ENCODE peak calls at places on chromosomes 5 and 9, in six cellular contexts. O is HepG2, V is ovary, K is heart left ventricle, A is body of pancreas, F is endothelial cell of umbilical vein. J is an unnamed sample. For H3K36me3, the result is how much of the 10 kb centered on the place peaks cover.

GRCh38 chr5:180090769-180091546 is 19.4 kb upstream of the RNF130 start:
- DNase-seq in A (peak), O (peak), V (no peak), K (no peak), F (peak), J (peak)

GRCh38 chr5:147750065-147750464 is 32.5 kb downstream of the JAKMIP2 start:
- DNase-seq in O (no peak), F (no peak), K (no peak), A (no peak), V (no peak), J (no peak)

GRCh38 chr5:132225165-132226032 is 2.3 kb downstream of the P4HA2 start:
- DNase-seq in V (peak), A (peak), O (no peak), K (peak), F (no peak), J (peak)

GRCh38 chr9:91775011-91775707 is 174.9 kb downstream of the ROR2 start:
- DNase-seq in A (peak), O (peak), F (peak), V (peak), K (peak), J (peak)

GRCh38 chr5:111224561-111224989 is 391 bp downstream of the CAMK4 start:
- DNase-seq in F (peak), K (no peak), A (no peak), O (no peak), V (peak), J (no peak)

GRCh38 chr5:132782101-132782500 is 5.1 kb upstream of the SEPTIN8 start:
- DNase-seq in A (no peak), F (peak), V (no peak), K (no peak), O (no peak), J (no peak)

GRCh38 chr5:143342607-143343006 is 60.9 kb downstream of the NR3C1 start:
- DNase-seq in F (no peak), K (no peak), A (no peak), V (no peak), O (no peak), J (no peak)

GRCh38 chr5:141870226-141870625 is 8.0 kb downstream of the PCDH1 start:
- DNase-seq in O (no peak), A (no peak), K (no peak), V (no peak), F (no peak), J (peak)

GRCh38 chr5:77882670-77883257 is 106.6 kb upstream of the TBCA start:
- DNase-seq in V (no peak), F (peak), K (no peak), O (no peak), A (no peak), J (no peak)

GRCh38 chr9:15543033-15543791 is 9.6 kb upstream of the CCDC171 start:
- DNase-seq in K (no peak), O (no peak), V (no peak), A (no peak), F (no peak), J (no peak)

GRCh38 chr9:95459218-95459617 is 57.6 kb downstream of the PTCH1 start:
- DNase-seq in K (no peak), F (no peak), A (no peak), O (no peak), V (no peak), J (no peak)

GRCh38 chr5:103209065-103209464 is 49.5 kb upstream of the MACIR start:
- DNase-seq in A (no peak), V (no peak), O (no peak), K (no peak), F (no peak), J (no peak)

GRCh38 chr5:119484884-119485283 is 32.6 kb downstream of the HSD17B4 start:
- DNase-seq in F (no peak), A (no peak), K (no peak), V (no peak), O (no peak), J (no peak)

GRCh38 chr5:127858116-127858784 is 155.1 kb downstream of the CCDC192 start:
- DNase-seq in V (no peak), O (no peak), F (peak), K (no peak), A (no peak), J (no peak)

GRCh38 chr9:132235894-132236661 is 74.2 kb downstream of the NTNG2 start:
- DNase-seq in K (peak), V (peak), O (peak), F (peak), A (peak), J (peak)

GRCh38 chr5:62979472-62979871 is 400.9 kb downstream of the LRRC70 start:
- DNase-seq in V (no peak), O (no peak), A (no peak), K (no peak), F (no peak), J (no peak)

GRCh38 chr9:94853887-94854286 is 127.4 kb downstream of the AOPEP start:
- DNase-seq in V (no peak), F (no peak), A (no peak), O (peak), K (no peak), J (no peak)

GRCh38 chr9:105646879-105647594 is 15.2 kb upstream of the TAL2 start:
- DNase-seq in F (no peak), K (no peak), V (no peak), A (no peak), O (no peak), J (no peak)

GRCh38 chr9:28810375-28811075 is 1237.2 kb upstream of the C9orf72 start:
- DNase-seq in O (no peak), V (no peak), K (no peak), F (no peak), A (no peak), J (no peak)

GRCh38 chr9:124399999-124400940 is 15.0 kb downstream of the PSMB7 start:
- DNase-seq in V (no peak), F (no peak), O (no peak), A (no peak), K (no peak), J (no peak)

GRCh38 chr9:116002624-116003023 is 151.0 kb upstream of the PAPPA start:
- DNase-seq in A (no peak), V (no peak), K (no peak), O (no peak), F (no peak), J (no peak)

GRCh38 chr5:68409259-68409658 is 193.7 kb downstream of the PIK3R1 start:
- DNase-seq in V (no peak), K (no peak), F (no peak), O (no peak), A (no peak), J (no peak)

GRCh38 chr9:125361837-125362531 is 100.4 kb downstream of the GAPVD1 start:
- DNase-seq in A (no peak), V (no peak), F (peak), K (no peak), O (no peak), J (no peak)

GRCh38 chr5:36392818-36393217 is 91.1 kb upstream of the RANBP3L start:
- DNase-seq in V (no peak), A (no peak), K (no peak), O (no peak), F (no peak), J (no peak)

GRCh38 chr9:4141201-4141750 is 158.6 kb downstream of the GLIS3 start:
- DNase-seq in K (no peak), V (no peak), O (no peak), A (no peak), F (no peak), J (no peak)

GRCh38 chr5:11075010-11075860 is 314.2 kb upstream of the DAP start:
- DNase-seq in F (no peak), A (no peak), V (no peak), O (no peak), K (no peak), J (no peak)

GRCh38 chr9:113589890-113590289 is 126.4 kb downstream of the RGS3 start:
- DNase-seq in O (peak), K (no peak), F (peak), V (no peak), A (no peak), J (no peak)

GRCh38 chr9:27398982-27399653 is 102.2 kb upstream of the EQTN start:
- DNase-seq in F (no peak), K (no peak), A (no peak), V (no peak), O (no peak), J (no peak)

GRCh38 chr5:43106290-43106638 is 14.4 kb upstream of the ZNF131 start:
- DNase-seq in O (no peak), A (no peak), F (no peak), V (no peak), K (no peak), J (no peak)

GRCh38 chr5:137304227-137304874 is 194.8 kb downstream of the SPOCK1 start:
- DNase-seq in F (peak), V (no peak), O (no peak), A (peak), K (peak), J (peak)

GRCh38 chr5:169298193-169298592 is 2.7 kb downstream of the SLIT3 start:
- DNase-seq in A (no peak), F (no peak), K (no peak), V (no peak), O (no peak), J (no peak)

GRCh38 chr5:111016801-111017200 is 54.7 kb upstream of the TSLP start:
- DNase-seq in F (no peak), K (no peak), A (no peak), V (no peak), O (no peak), J (no peak)

GRCh38 chr9:734831-735511 is 106.5 kb upstream of the DMRT1 start:
- DNase-seq in K (peak), A (no peak), F (peak), V (peak), O (peak), J (no peak)

GRCh38 chr5:175382171-175382570 is 61.8 kb downstream of the DRD1 start:
- DNase-seq in F (no peak), V (no peak), A (no peak), K (no peak), O (no peak), J (no peak)

GRCh38 chr9:113556877-113557593 is 93.5 kb downstream of the RGS3 start:
- DNase-seq in O (no peak), A (no peak), F (no peak), K (no peak), V (peak), J (no peak)

GRCh38 chr9:99967457-99967856 is 61.0 kb downstream of the STX17 start:
- DNase-seq in F (no peak), V (no peak), O (no peak), K (no peak), A (no peak), J (no peak)
- H3K36me3 ChIP-seq in F (under half), V (under half), O (under half), K (half or more), A (under half), J (under half)

GRCh38 chr5:72107874-72108199 is 562 bp downstream of the MAP1B start:
- DNase-seq in F (peak), O (no peak), K (peak), V (peak), A (no peak), J (peak)

GRCh38 chr5:72109625-72110024 is 2.4 kb downstream of the MAP1B start:
- DNase-seq in K (peak), V (no peak), F (no peak), O (no peak), A (no peak), J (no peak)

GRCh38 chr5:72109051-72109411 is 1.8 kb downstream of the MAP1B start:
- DNase-seq in K (no peak), V (no peak), A (no peak), F (no peak), O (no peak), J (no peak)

GRCh38 chr5:72106922-72107873 is at the start of gene MAP1B:
- DNase-seq in F (peak), V (peak), K (peak), O (peak), A (peak), J (peak)

DNA sequence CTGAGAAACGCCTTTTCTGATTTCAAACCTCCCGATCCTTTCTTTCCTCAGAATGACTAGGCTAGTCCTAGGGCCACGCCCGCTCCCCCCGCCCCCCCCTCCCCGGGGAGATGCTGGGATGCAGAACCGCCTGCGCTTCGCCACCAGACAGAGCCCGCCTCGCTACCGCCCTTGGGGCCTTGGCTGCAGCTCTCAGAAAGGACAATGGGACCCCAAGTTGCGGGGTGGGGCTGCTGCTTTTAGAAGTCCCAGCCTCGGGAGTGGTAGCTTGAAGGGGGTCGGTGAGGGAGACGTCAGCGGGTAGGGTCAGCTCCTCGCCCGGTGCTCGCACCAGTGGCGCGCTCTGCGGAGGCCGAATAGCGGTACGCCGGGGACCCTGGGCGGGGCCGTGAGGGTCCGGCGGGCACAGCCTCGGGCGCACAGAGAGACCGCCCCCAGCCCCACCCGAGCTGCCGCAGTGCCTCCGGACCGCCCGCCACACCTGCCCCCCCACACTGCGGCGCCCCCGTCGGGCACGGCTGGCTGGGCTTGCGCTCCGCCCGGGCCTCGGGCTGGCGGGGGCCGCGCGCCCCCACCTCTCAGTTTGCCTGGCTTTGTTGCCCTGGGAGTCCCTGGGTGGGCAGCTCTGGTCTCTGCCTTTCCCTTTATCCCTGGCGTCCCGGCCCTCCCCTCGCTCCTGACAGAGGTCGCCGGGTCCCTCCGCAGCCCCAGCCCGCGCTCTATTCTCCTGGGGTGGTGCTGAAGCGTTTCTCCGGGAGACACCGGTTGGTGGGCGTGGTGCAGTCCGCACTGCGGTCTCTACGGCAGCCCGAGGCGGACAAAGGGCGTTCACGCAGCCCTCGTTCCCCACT is 1.1 kb downstream of the MAP1B start:
- DNase-seq in V (peak), K (peak), A (peak), O (peak), F (peak), J (peak)
- TF ChIP-seq POLR2A in V (no peak), K (no peak), A (no peak), O (no peak), F (peak), J (no peak)

GRCh38 chr9:121914017-121914595 is 179.0 kb downstream of the TTLL11 start:
- DNase-seq in V (no peak), O (no peak), F (no peak), K (no peak), A (no peak), J (no peak)

GRCh38 chr9:121917375-121918335 is 175.5 kb downstream of the TTLL11 start:
- DNase-seq in O (no peak), K (no peak), V (no peak), A (no peak), F (no peak), J (no peak)

GRCh38 chr9:121915304-121915625 is 177.8 kb downstream of the TTLL11 start:
- DNase-seq in K (no peak), O (no peak), A (no peak), F (no peak), V (no peak), J (no peak)

GRCh38 chr9:121914604-121915303 is 178.4 kb downstream of the TTLL11 start:
- DNase-seq in F (no peak), K (no peak), O (no peak), V (no peak), A (no peak), J (no peak)

GRCh38 chr9:121916008-121916407 is 177.1 kb downstream of the TTLL11 start:
- DNase-seq in O (no peak), V (no peak), A (no peak), F (peak), K (no peak), J (no peak)
- H3K4me3 ChIP-seq in O (no peak), V (no peak), A (no peak), F (no peak), K (no peak), J (no peak)

GRCh38 chr5:891837-892389 is 688 bp downstream of the BRD9 start:
- DNase-seq in F (peak), K (no peak), O (no peak), A (peak), V (no peak), J (peak)

GRCh38 chr5:889075-889710 is 3.4 kb downstream of the BRD9 start:
- DNase-seq in K (no peak), V (no peak), F (no peak), O (no peak), A (no peak), J (no peak)

GRCh38 chr5:893137-893506 is 438 bp downstream of the TRIP13 start:
- DNase-seq in O (no peak), F (no peak), A (no peak), K (no peak), V (no peak), J (no peak)

GRCh38 chr5:892390-893136 is at the start of the genes BRD9 and TRIP13:
- DNase-seq in A (peak), V (peak), O (peak), F (peak), K (peak), J (peak)

DNA sequence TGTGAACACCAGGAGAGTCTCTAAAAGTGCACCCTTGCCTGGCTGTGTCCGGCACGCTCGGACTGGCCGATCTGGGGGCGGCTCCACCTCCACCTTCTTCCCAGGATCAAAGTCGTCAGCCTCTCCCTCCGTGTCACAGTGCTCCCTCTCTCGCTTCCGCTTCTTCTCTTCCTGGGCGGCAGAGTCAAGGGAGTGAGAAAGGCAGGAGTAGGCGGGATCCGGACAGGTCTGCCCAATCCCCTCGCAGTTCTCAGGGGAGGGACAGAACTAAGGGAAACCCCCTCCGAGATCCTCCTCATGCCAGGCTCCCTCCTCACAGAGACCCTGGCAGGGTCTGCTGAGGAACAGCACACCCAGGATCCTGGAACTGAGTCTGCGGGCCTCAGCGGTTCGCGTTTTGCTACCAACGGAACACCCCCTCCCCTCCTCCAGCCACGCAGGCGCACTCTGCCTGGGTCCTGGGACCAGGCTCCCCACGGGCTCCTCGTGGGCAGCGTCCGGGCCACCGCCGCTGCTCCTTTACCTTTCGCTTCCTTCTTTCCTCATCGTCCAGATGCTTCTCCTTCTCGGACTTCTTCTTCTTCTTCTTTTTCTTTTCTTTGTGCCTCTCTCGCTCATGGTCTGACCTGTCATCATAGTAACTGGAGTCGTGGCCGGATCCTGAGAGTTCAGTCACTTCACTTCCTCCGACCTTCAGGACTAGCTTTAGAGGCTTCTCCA is 1.3 kb downstream of the BRD9 start:
- DNase-seq in O (peak), F (no peak), A (no peak), V (no peak), K (no peak), J (no peak)
- H3K36me3 ChIP-seq in O (half or more), F (under half), A (under half), V (under half), K (half or more), J (under half)

GRCh38 chr5:145936401-145937131 is at the start of gene SH3RF2:
- DNase-seq in A (peak), K (peak), F (peak), O (peak), V (peak), J (peak)
- TF ChIP-seq POLR2A in A (peak), K (no peak), F (no peak), O (peak), V (no peak), J (no peak)

GRCh38 chr9:35540315-35540714 is 50.4 kb downstream of the RUSC2 start:
- DNase-seq in O (no peak), A (no peak), V (no peak), F (no peak), K (no peak), J (no peak)
- H3K4me3 ChIP-seq in O (no peak), A (no peak), V (no peak), F (no peak), K (peak), J (no peak)

GRCh38 chr9:19102631-19103345 is at the start of gene HAUS6:
- DNase-seq in V (peak), O (peak), K (peak), F (peak), A (peak), J (peak)
- H3K36me3 ChIP-seq in V (under half), O (under half), K (under half), F (under half), A (under half), J (under half)